ENCODE peak calls at places on chromosomes 13 and 19, in six cellular contexts. Q is AG04450, L is spleen, M is cardiac fibroblast, O is PC-3, K is HL-60. C is an unnamed sample.

GRCh38 chr13:98838776-98839175 is 86.3 kb upstream of the SLC15A1 start:
- DNase-seq in Q (no peak), L (no peak), M (no peak), O (no peak), K (no peak), C (no peak)

GRCh38 chr13:30116379-30116778 is 191.0 kb downstream of the KATNAL1 start:
- DNase-seq in Q (no peak), L (no peak), M (no peak), O (no peak), K (no peak), C (no peak)

GRCh38 chr13:99605417-99606321 is 104.4 kb downstream of the TM9SF2 start:
- DNase-seq in Q (no peak), L (peak; percentile 89), M (no peak), O (peak; percentile 24), K (peak; percentile 69), C (no peak)

GRCh38 chr19:44847144-44848035 is 1.3 kb downstream of the NECTIN2 start:
- DNase-seq in Q (no peak), L (peak; percentile 85), M (peak; percentile 27), O (peak; percentile 62), K (no peak), C (peak; percentile 69)

GRCh38 chr19:38263696-38264485 is 482 bp upstream of the SPINT2 start:
- DNase-seq in Q (no peak), L (no peak), M (peak; percentile 49), O (peak; percentile 90), K (peak; percentile 43), C (peak; percentile 44)

GRCh38 chr13:35164324-35164932 is 222.4 kb downstream of the NBEA start:
- DNase-seq in Q (no peak), L (no peak), M (peak; percentile 54), O (peak; percentile 63), K (no peak), C (peak; percentile 63)

GRCh38 chr13:41700790-41701310 is 243.5 kb downstream of the RGCC start:
- DNase-seq in Q (peak; percentile 18), L (no peak), M (peak; percentile 53), O (peak; percentile 85), K (peak; percentile 84), C (peak; percentile 63)

GRCh38 chr13:109243311-109243951 is 543.0 kb downstream of the IRS2 start:
- DNase-seq in Q (peak; percentile 65), L (no peak), M (peak; percentile 98), O (peak; percentile 88), K (no peak), C (peak; percentile 95)

GRCh38 chr13:102651392-102651791 is 43.5 kb downstream of the METTL21C start:
- DNase-seq in Q (no peak), L (no peak), M (peak; percentile 57), O (peak; percentile 59), K (no peak), C (peak; percentile 70)

GRCh38 chr19:8456064-8456463 is 11.3 kb downstream of the HNRNPM start:
- DNase-seq in Q (no peak), L (no peak), M (no peak), O (no peak), K (no peak), C (no peak)
- TF ChIP-seq CTCF in Q (no peak), L (no peak), M (peak; percentile 33), O (peak; percentile 37), K (no peak), C (peak; percentile 45)

DNA sequence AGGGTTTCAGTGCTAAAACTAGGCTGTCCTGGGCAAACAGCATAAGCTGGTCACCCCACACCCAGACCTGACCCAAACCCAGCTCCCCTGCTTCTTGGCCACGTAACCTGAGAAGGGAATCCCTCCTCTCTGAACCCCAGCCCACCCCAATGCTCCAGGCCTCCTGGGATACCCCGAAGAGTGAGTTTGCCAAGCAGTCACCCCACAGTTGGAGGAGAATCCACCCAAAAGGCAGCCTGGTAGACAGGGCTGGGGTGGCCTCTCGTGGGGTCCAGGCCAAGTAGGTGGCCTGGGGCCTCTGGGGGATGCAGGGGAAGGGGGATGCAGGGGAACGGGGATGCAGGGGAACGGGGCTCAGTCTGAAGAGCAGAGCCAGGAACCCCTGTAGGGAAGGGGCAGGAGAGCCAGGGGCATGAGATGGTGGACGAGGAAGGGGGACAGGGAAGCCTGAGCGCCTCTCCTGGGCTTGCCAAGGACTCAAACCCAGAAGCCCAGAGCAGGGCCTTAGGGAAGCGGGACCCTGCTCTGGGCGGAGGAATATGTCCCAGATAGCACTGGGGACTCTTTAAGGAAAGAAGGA is 2.8 kb downstream of the PPP1R12C start:
- DNase-seq in Q (no peak), L (no peak), M (no peak), O (no peak), K (no peak), C (no peak)
- H3K4me3 ChIP-seq in Q (no peak overlapping the region), L (no peak overlapping the region), M (no peak overlapping the region), O (no peak overlapping the region), K (no peak overlapping the region), C (no peak overlapping the region)

DNA sequence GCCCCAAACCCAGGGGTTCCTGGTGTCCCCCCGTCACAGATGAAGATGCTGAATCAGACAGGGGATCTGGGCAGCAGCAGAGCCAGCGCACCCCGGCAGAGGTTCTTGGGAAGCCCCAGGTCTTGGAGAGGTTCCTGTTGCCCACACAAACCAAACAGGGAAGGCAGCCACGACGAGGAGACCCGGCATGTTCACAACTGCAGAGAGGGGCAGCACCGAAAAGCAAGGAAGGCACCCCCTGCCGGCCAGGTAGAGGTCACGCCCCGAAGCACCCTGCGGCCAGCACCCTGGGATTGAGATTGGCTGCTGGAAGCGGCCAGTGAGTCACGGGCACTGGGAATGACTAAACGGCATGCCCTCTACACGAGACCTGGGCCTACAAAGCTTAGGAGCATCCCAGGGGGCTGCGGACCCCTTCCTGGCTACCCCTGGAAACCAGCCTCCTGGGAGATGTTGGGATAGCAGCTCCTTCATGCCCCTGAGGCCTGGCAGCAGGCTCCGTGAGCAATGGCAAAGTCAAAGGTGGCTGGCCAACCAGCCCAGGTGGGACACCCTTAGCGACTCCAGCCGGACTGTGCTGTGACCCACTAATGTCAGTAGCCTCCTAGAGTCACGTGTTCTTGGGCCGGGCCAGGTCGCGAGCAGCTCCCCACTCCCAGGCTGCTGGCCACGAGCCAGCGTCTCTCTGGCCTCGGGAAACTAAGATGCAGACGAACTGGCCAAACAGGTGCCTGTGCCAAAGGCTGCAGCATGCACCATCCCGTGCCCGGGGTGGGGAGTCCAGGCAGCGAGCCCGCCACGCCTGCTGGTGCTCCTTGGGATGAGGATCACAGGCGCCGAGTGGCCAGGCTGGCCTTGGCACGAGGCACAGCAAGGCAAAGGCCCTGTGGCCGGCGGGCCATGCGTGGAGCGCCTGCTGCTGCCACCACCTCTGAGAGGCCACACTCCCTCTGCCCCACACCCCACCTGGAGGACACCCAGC is 43.2 kb downstream of the MLLT1 start:
- DNase-seq in Q (no peak), L (peak; percentile 67), M (no peak), O (peak; percentile 92), K (no peak), C (no peak)
- TF ChIP-seq CTCF in Q (no peak), L (no peak), M (no peak), O (peak; percentile 32), K (no peak), C (no peak)

DNA sequence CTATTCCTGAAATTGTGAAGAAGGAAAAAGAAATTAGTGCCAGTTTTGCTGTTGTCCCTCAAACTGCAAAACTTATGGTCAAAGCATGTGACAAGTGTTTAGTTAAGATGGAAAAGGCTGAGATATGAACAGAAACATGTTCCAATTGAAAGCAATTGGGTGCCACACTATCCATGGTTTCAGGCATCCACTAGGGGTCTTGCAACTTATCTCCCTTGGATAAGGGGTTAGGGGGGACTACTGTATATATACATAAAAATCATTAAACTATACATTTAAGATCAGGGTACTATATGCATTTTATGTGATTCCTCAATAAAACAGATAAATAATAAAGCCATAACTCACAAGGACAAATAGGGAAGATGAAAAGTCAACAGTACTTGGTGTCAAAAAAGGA is 8.3 kb downstream of the SPART start:
- DNase-seq in Q (no peak), L (no peak), M (no peak), O (no peak), K (no peak), C (no peak)
- H3K4me3 ChIP-seq in Q (no peak overlapping the region), L (no peak overlapping the region), M (no peak overlapping the region), O (no peak overlapping the region), K (no peak overlapping the region), C (no peak overlapping the region)

DNA sequence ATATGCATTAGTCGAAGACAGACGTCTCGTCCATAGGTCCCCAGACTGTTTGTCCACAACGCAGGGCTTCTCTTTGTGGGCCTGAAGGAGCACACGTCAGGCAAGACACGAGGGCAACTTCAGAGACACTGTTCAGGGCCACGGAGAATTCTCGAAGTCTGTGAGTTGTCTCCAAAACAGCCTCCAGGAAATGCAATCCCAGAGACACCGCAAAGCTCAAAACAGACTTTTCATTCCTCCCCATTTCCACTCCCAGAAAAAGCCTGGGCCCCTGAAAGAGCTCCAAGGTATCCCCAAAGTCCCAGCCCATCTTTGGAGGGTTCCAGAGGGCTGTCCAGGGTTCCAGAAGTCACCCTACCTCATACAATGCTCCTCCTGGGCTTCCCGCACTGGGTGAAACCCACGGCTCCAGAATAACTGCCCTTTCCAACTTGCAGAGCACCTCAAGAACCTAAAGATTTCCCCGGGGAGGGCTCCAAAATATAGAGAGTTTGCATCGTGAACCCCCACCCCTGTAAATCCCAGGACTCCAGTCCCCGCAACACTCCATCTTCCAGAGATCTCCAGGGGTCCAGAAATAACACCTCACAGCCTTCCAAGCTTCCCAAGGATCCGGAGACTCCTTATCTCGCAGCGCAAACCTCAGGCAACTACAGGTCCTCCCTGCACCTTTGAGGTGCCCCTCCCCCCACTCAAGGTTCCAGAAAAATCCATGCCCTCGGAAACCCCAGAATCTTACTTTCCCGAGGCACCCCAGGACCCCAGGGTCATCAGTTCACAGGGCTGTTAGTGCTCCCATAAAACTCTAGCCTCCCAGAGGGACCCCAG is 690 bp upstream of the FTL start:
- DNase-seq in Q (no peak), L (no peak), M (peak; percentile 32), O (no peak), K (peak; percentile 30), C (peak; percentile 75)
- TF ChIP-seq CTCF in Q (no peak), L (no peak), M (no peak), O (no peak), K (no peak), C (no peak)

GRCh38 chr13:112803422-112803821 is 113.6 kb downstream of the ATP11A start:
- DNase-seq in Q (no peak), L (no peak), M (no peak), O (no peak), K (peak; percentile 79), C (no peak)
- H3K4me3 ChIP-seq in Q (no peak overlapping the region), L (no peak overlapping the region), M (no peak overlapping the region), O (no peak overlapping the region), K (no peak overlapping the region), C (no peak overlapping the region)

DNA sequence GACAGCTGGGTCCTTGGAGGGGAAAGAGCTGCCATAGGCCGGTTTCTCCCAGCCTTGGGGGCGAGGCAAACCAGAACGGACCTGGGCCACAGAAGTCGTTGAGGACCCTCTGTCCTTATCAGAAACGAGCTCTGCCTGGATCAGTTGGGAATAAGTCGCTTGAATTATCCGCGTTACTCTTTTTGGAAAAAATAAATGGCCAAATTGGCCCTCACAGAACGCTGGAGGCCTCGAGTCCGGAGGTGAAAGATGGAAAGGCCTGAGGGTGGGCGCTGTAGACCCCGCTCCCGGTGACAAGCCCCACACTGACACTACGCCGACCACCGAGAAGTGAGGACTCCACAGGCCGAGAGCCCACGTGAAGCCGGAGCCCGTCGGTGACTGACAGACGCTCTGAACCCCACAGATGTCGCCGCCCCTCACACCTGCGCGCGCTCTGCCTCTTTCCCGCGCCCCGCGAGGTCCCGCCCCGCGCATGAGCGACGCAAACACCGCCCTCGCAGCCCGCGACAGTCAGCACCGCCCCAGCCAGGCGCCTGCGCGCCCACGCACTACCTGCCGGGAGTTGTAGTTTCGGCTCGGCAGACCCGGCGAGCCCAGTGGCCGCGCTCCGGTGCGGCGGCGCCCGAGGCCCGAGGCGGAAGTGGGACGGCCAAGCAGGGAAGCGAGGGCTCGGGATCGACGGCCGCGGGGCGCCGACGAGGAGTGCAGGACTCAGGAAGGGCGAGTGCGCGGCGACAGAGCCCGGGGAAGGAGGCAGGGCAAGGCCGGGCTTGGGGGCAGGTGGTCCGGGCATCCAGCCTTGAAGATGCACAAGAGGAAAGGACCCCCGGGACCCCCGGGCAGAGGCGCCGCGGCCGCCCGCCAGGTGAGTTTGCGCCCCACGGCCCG is at the start of the genes BRME1 and CC2D1A:
- DNase-seq in Q (peak; percentile 29), L (peak; percentile 99), M (peak; percentile 76), O (peak; percentile 94), K (peak; percentile 94), C (peak; percentile 83)
- TF ChIP-seq CTCF in Q (no peak), L (no peak), M (no peak), O (no peak), K (no peak), C (no peak)

C was measured in choroid plexus epithelial cell.